ENCODE peak calls at places on chromosomes 3 and 15, in ten cellular contexts. One of them, this sample, is unnamed.

GRCh38 chr3:128205616-128206015 is 52.3 kb downstream of the EEFSEC start:
- DNase-seq in EL: no peak
- DNase-seq in CD8-positive, alpha-beta T cell: no peak
- DNase-seq in HT1080: no peak
- DNase-seq in activated CD8-positive, alpha-beta memory T cell treated with anti-CD3 and anti-CD28 coated beads for 24 hours: no peak
- DNase-seq in left ventricle myocardium inferior: no peak
- DNase-seq in neural crest cell: no peak
- DNase-seq in AG08396: no peak
- DNase-seq in OCI-LY7: no peak
- DNase-seq in NK-92 treated with Interleukin-12 subunit alpha and Interleukin-12 subunit beta, amount 100 ng/mL, for 24 hours: no peak
- DNase-seq in this sample: no peak

GRCh38 chr3:189057369-189057768 is 114.4 kb upstream of the TPRG1 start:
- DNase-seq in CD8-positive, alpha-beta T cell: no peak
- DNase-seq in activated CD8-positive, alpha-beta memory T cell treated with anti-CD3 and anti-CD28 coated beads for 24 hours: no peak
- DNase-seq in AG08396: no peak
- DNase-seq in HT1080: no peak
- DNase-seq in EL: no peak
- DNase-seq in neural crest cell: no peak
- DNase-seq in NK-92 treated with Interleukin-12 subunit alpha and Interleukin-12 subunit beta, amount 100 ng/mL, for 24 hours: no peak
- DNase-seq in OCI-LY7: no peak
- DNase-seq in left ventricle myocardium inferior: no peak
- DNase-seq in this sample: no peak

GRCh38 chr15:52103217-52104207 is 9.1 kb downstream of the BCL2L10 start:
- DNase-seq in activated CD8-positive, alpha-beta memory T cell treated with anti-CD3 and anti-CD28 coated beads for 24 hours: no peak
- DNase-seq in NK-92 treated with Interleukin-12 subunit alpha and Interleukin-12 subunit beta, amount 100 ng/mL, for 24 hours: peak; percentile 55
- DNase-seq in AG08396: peak; percentile 82
- DNase-seq in HT1080: peak; percentile 96
- DNase-seq in EL: peak; percentile 93
- DNase-seq in CD8-positive, alpha-beta T cell: no peak
- DNase-seq in neural crest cell: no peak
- DNase-seq in left ventricle myocardium inferior: no peak
- DNase-seq in OCI-LY7: peak; percentile 31
- DNase-seq in this sample: no peak

GRCh38 chr15:96553006-96553405 is 222.5 kb downstream of the NR2F2 start:
- DNase-seq in activated CD8-positive, alpha-beta memory T cell treated with anti-CD3 and anti-CD28 coated beads for 24 hours: no peak
- DNase-seq in EL: peak; percentile 96
- DNase-seq in AG08396: no peak
- DNase-seq in left ventricle myocardium inferior: no peak
- DNase-seq in NK-92 treated with Interleukin-12 subunit alpha and Interleukin-12 subunit beta, amount 100 ng/mL, for 24 hours: no peak
- DNase-seq in CD8-positive, alpha-beta T cell: no peak
- DNase-seq in neural crest cell: no peak
- DNase-seq in OCI-LY7: no peak
- DNase-seq in HT1080: peak; percentile 90
- DNase-seq in this sample: no peak

GRCh38 chr3:168511428-168512014 is 415.8 kb upstream of the GOLIM4 start:
- DNase-seq in EL: peak; percentile 1
- DNase-seq in activated CD8-positive, alpha-beta memory T cell treated with anti-CD3 and anti-CD28 coated beads for 24 hours: no peak
- DNase-seq in left ventricle myocardium inferior: no peak
- DNase-seq in AG08396: peak; percentile 13
- DNase-seq in OCI-LY7: peak; percentile 0
- DNase-seq in NK-92 treated with Interleukin-12 subunit alpha and Interleukin-12 subunit beta, amount 100 ng/mL, for 24 hours: no peak
- DNase-seq in CD8-positive, alpha-beta T cell: no peak
- DNase-seq in HT1080: peak; percentile 39
- DNase-seq in neural crest cell: no peak
- DNase-seq in this sample: no peak

GRCh38 chr3:64238971-64239667 is 13.9 kb upstream of the PRICKLE2 start:
- DNase-seq in activated CD8-positive, alpha-beta memory T cell treated with anti-CD3 and anti-CD28 coated beads for 24 hours: no peak
- DNase-seq in neural crest cell: no peak
- DNase-seq in CD8-positive, alpha-beta T cell: no peak
- DNase-seq in left ventricle myocardium inferior: peak; percentile 76
- DNase-seq in EL: peak; percentile 98
- DNase-seq in AG08396: peak; percentile 91
- DNase-seq in OCI-LY7: no peak
- DNase-seq in HT1080: peak; percentile 97
- DNase-seq in NK-92 treated with Interleukin-12 subunit alpha and Interleukin-12 subunit beta, amount 100 ng/mL, for 24 hours: no peak
- DNase-seq in this sample: peak; percentile 87

GRCh38 chr15:69393831-69394491 is 20.2 kb upstream of the KIF23 start:
- DNase-seq in NK-92 treated with Interleukin-12 subunit alpha and Interleukin-12 subunit beta, amount 100 ng/mL, for 24 hours: no peak
- DNase-seq in neural crest cell: no peak
- DNase-seq in activated CD8-positive, alpha-beta memory T cell treated with anti-CD3 and anti-CD28 coated beads for 24 hours: peak; percentile 52
- DNase-seq in EL: peak; percentile 42
- DNase-seq in HT1080: peak; percentile 42
- DNase-seq in CD8-positive, alpha-beta T cell: no peak
- DNase-seq in AG08396: no peak
- DNase-seq in left ventricle myocardium inferior: no peak
- DNase-seq in OCI-LY7: no peak
- DNase-seq in this sample: peak; percentile 53

GRCh38 chr3:1082024-1082633 is 10.7 kb upstream of the CNTN6 start:
- DNase-seq in left ventricle myocardium inferior: no peak
- DNase-seq in EL: no peak
- DNase-seq in OCI-LY7: peak; percentile 21
- DNase-seq in NK-92 treated with Interleukin-12 subunit alpha and Interleukin-12 subunit beta, amount 100 ng/mL, for 24 hours: no peak
- DNase-seq in AG08396: peak; percentile 6
- DNase-seq in activated CD8-positive, alpha-beta memory T cell treated with anti-CD3 and anti-CD28 coated beads for 24 hours: no peak
- DNase-seq in CD8-positive, alpha-beta T cell: no peak
- DNase-seq in neural crest cell: peak; percentile 41
- DNase-seq in HT1080: peak; percentile 44
- DNase-seq in this sample: peak; percentile 57

GRCh38 chr15:75178171-75178937 is 23.3 kb upstream of the C15orf39 start:
- DNase-seq in CD8-positive, alpha-beta T cell: no peak
- DNase-seq in HT1080: no peak
- DNase-seq in OCI-LY7: no peak
- DNase-seq in activated CD8-positive, alpha-beta memory T cell treated with anti-CD3 and anti-CD28 coated beads for 24 hours: no peak
- DNase-seq in EL: no peak
- DNase-seq in left ventricle myocardium inferior: peak; percentile 43
- DNase-seq in neural crest cell: peak; percentile 33
- DNase-seq in AG08396: peak; percentile 49
- DNase-seq in NK-92 treated with Interleukin-12 subunit alpha and Interleukin-12 subunit beta, amount 100 ng/mL, for 24 hours: no peak
- DNase-seq in this sample: no peak

GRCh38 chr3:133843634-133844033 is 38.0 kb downstream of the SRPRB start:
- DNase-seq in neural crest cell: no peak
- DNase-seq in activated CD8-positive, alpha-beta memory T cell treated with anti-CD3 and anti-CD28 coated beads for 24 hours: no peak
- DNase-seq in AG08396: peak; percentile 59
- DNase-seq in EL: peak; percentile 89
- DNase-seq in left ventricle myocardium inferior: no peak
- DNase-seq in NK-92 treated with Interleukin-12 subunit alpha and Interleukin-12 subunit beta, amount 100 ng/mL, for 24 hours: no peak
- DNase-seq in HT1080: peak; percentile 73
- DNase-seq in CD8-positive, alpha-beta T cell: no peak
- DNase-seq in OCI-LY7: no peak
- DNase-seq in this sample: no peak

GRCh38 chr3:22951910-22952309 is 251.2 kb upstream of the UBE2E2 start:
- DNase-seq in activated CD8-positive, alpha-beta memory T cell treated with anti-CD3 and anti-CD28 coated beads for 24 hours: no peak
- DNase-seq in AG08396: no peak
- DNase-seq in HT1080: no peak
- DNase-seq in OCI-LY7: no peak
- DNase-seq in CD8-positive, alpha-beta T cell: no peak
- DNase-seq in left ventricle myocardium inferior: peak; percentile 30
- DNase-seq in EL: no peak
- DNase-seq in neural crest cell: no peak
- DNase-seq in NK-92 treated with Interleukin-12 subunit alpha and Interleukin-12 subunit beta, amount 100 ng/mL, for 24 hours: no peak
- DNase-seq in this sample: no peak

GRCh38 chr15:100713163-100713867 is 110.9 kb downstream of the ASB7 start:
- DNase-seq in OCI-LY7: no peak
- DNase-seq in NK-92 treated with Interleukin-12 subunit alpha and Interleukin-12 subunit beta, amount 100 ng/mL, for 24 hours: no peak
- DNase-seq in HT1080: peak; percentile 95
- DNase-seq in left ventricle myocardium inferior: no peak
- DNase-seq in CD8-positive, alpha-beta T cell: no peak
- DNase-seq in EL: peak; percentile 92
- DNase-seq in AG08396: peak; percentile 33
- DNase-seq in activated CD8-positive, alpha-beta memory T cell treated with anti-CD3 and anti-CD28 coated beads for 24 hours: peak; percentile 15
- DNase-seq in neural crest cell: no peak
- DNase-seq in this sample: no peak

GRCh38 chr3:51522273-51522981 is 16.1 kb upstream of the RAD54L2 start:
- DNase-seq in EL: no peak
- DNase-seq in HT1080: no peak
- DNase-seq in AG08396: no peak
- DNase-seq in activated CD8-positive, alpha-beta memory T cell treated with anti-CD3 and anti-CD28 coated beads for 24 hours: no peak
- DNase-seq in left ventricle myocardium inferior: no peak
- DNase-seq in OCI-LY7: no peak
- DNase-seq in neural crest cell: no peak
- DNase-seq in NK-92 treated with Interleukin-12 subunit alpha and Interleukin-12 subunit beta, amount 100 ng/mL, for 24 hours: no peak
- DNase-seq in CD8-positive, alpha-beta T cell: no peak
- DNase-seq in this sample: no peak

GRCh38 chr3:160808838-160809237 is 52.8 kb downstream of the PPM1L start:
- DNase-seq in AG08396: no peak
- DNase-seq in OCI-LY7: no peak
- DNase-seq in CD8-positive, alpha-beta T cell: no peak
- DNase-seq in neural crest cell: no peak
- DNase-seq in EL: no peak
- DNase-seq in NK-92 treated with Interleukin-12 subunit alpha and Interleukin-12 subunit beta, amount 100 ng/mL, for 24 hours: no peak
- DNase-seq in HT1080: no peak
- DNase-seq in left ventricle myocardium inferior: peak; percentile 57
- DNase-seq in activated CD8-positive, alpha-beta memory T cell treated with anti-CD3 and anti-CD28 coated beads for 24 hours: no peak
- DNase-seq in this sample: no peak

GRCh38 chr15:72559781-72560180 is 85.7 kb downstream of the ARIH1 start:
- DNase-seq in neural crest cell: no peak
- DNase-seq in OCI-LY7: no peak
- DNase-seq in NK-92 treated with Interleukin-12 subunit alpha and Interleukin-12 subunit beta, amount 100 ng/mL, for 24 hours: no peak
- DNase-seq in left ventricle myocardium inferior: no peak
- DNase-seq in EL: no peak
- DNase-seq in CD8-positive, alpha-beta T cell: no peak
- DNase-seq in activated CD8-positive, alpha-beta memory T cell treated with anti-CD3 and anti-CD28 coated beads for 24 hours: no peak
- DNase-seq in HT1080: no peak
- DNase-seq in AG08396: no peak
- DNase-seq in this sample: no peak

GRCh38 chr3:100561459-100562158 is 47.8 kb upstream of the ADGRG7 start:
- DNase-seq in HT1080: peak; percentile 38
- DNase-seq in AG08396: no peak
- DNase-seq in neural crest cell: no peak
- DNase-seq in activated CD8-positive, alpha-beta memory T cell treated with anti-CD3 and anti-CD28 coated beads for 24 hours: no peak
- DNase-seq in left ventricle myocardium inferior: no peak
- DNase-seq in CD8-positive, alpha-beta T cell: no peak
- DNase-seq in NK-92 treated with Interleukin-12 subunit alpha and Interleukin-12 subunit beta, amount 100 ng/mL, for 24 hours: no peak
- DNase-seq in EL: peak; percentile 27
- DNase-seq in OCI-LY7: no peak
- DNase-seq in this sample: no peak

GRCh38 chr3:134312873-134313838 is 61.1 kb downstream of the AMOTL2 start:
- DNase-seq in neural crest cell: peak; percentile 44
- DNase-seq in activated CD8-positive, alpha-beta memory T cell treated with anti-CD3 and anti-CD28 coated beads for 24 hours: peak; percentile 54
- DNase-seq in left ventricle myocardium inferior: peak; percentile 82
- DNase-seq in EL: peak; percentile 86
- DNase-seq in AG08396: peak; percentile 87
- DNase-seq in CD8-positive, alpha-beta T cell: no peak
- DNase-seq in OCI-LY7: no peak
- DNase-seq in HT1080: no peak
- DNase-seq in NK-92 treated with Interleukin-12 subunit alpha and Interleukin-12 subunit beta, amount 100 ng/mL, for 24 hours: no peak
- DNase-seq in this sample: no peak

GRCh38 chr15:94370197-94370987 is 139.0 kb downstream of the MCTP2 start:
- DNase-seq in HT1080: no peak
- DNase-seq in activated CD8-positive, alpha-beta memory T cell treated with anti-CD3 and anti-CD28 coated beads for 24 hours: no peak
- DNase-seq in left ventricle myocardium inferior: no peak
- DNase-seq in OCI-LY7: no peak
- DNase-seq in NK-92 treated with Interleukin-12 subunit alpha and Interleukin-12 subunit beta, amount 100 ng/mL, for 24 hours: no peak
- DNase-seq in AG08396: no peak
- DNase-seq in CD8-positive, alpha-beta T cell: no peak
- DNase-seq in EL: no peak
- DNase-seq in neural crest cell: no peak
- DNase-seq in this sample: no peak

GRCh38 chr15:73732911-73733310 is 20.2 kb downstream of the INSYN1 start:
- DNase-seq in neural crest cell: no peak
- DNase-seq in HT1080: no peak
- DNase-seq in EL: no peak
- DNase-seq in activated CD8-positive, alpha-beta memory T cell treated with anti-CD3 and anti-CD28 coated beads for 24 hours: no peak
- DNase-seq in NK-92 treated with Interleukin-12 subunit alpha and Interleukin-12 subunit beta, amount 100 ng/mL, for 24 hours: no peak
- DNase-seq in CD8-positive, alpha-beta T cell: no peak
- DNase-seq in left ventricle myocardium inferior: no peak
- DNase-seq in AG08396: no peak
- DNase-seq in OCI-LY7: no peak
- DNase-seq in this sample: no peak

GRCh38 chr3:148528024-148528423 is 169.7 kb upstream of the AGTR1 start:
- DNase-seq in HT1080: no peak
- DNase-seq in OCI-LY7: no peak
- DNase-seq in CD8-positive, alpha-beta T cell: no peak
- DNase-seq in AG08396: no peak
- DNase-seq in activated CD8-positive, alpha-beta memory T cell treated with anti-CD3 and anti-CD28 coated beads for 24 hours: no peak
- DNase-seq in neural crest cell: no peak
- DNase-seq in NK-92 treated with Interleukin-12 subunit alpha and Interleukin-12 subunit beta, amount 100 ng/mL, for 24 hours: no peak
- DNase-seq in EL: peak; percentile 22
- DNase-seq in left ventricle myocardium inferior: no peak
- DNase-seq in this sample: no peak

GRCh38 chr3:108835101-108835500 is 12.5 kb downstream of the TRAT1 start:
- DNase-seq in HT1080: no peak
- DNase-seq in activated CD8-positive, alpha-beta memory T cell treated with anti-CD3 and anti-CD28 coated beads for 24 hours: no peak
- DNase-seq in CD8-positive, alpha-beta T cell: no peak
- DNase-seq in NK-92 treated with Interleukin-12 subunit alpha and Interleukin-12 subunit beta, amount 100 ng/mL, for 24 hours: no peak
- DNase-seq in AG08396: no peak
- DNase-seq in EL: no peak
- DNase-seq in OCI-LY7: no peak
- DNase-seq in left ventricle myocardium inferior: no peak
- DNase-seq in neural crest cell: no peak
- DNase-seq in this sample: no peak

GRCh38 chr3:8837172-8837571 is 67.8 kb upstream of the OXTR start:
- DNase-seq in left ventricle myocardium inferior: no peak
- DNase-seq in OCI-LY7: no peak
- DNase-seq in HT1080: peak; percentile 81
- DNase-seq in activated CD8-positive, alpha-beta memory T cell treated with anti-CD3 and anti-CD28 coated beads for 24 hours: no peak
- DNase-seq in AG08396: peak; percentile 52
- DNase-seq in EL: peak; percentile 89
- DNase-seq in CD8-positive, alpha-beta T cell: no peak
- DNase-seq in neural crest cell: no peak
- DNase-seq in NK-92 treated with Interleukin-12 subunit alpha and Interleukin-12 subunit beta, amount 100 ng/mL, for 24 hours: no peak
- DNase-seq in this sample: no peak

GRCh38 chr3:179945569-179945968 is 91.2 kb downstream of the PEX5L start:
- DNase-seq in activated CD8-positive, alpha-beta memory T cell treated with anti-CD3 and anti-CD28 coated beads for 24 hours: no peak
- DNase-seq in AG08396: no peak
- DNase-seq in neural crest cell: no peak
- DNase-seq in left ventricle myocardium inferior: no peak
- DNase-seq in HT1080: no peak
- DNase-seq in EL: no peak
- DNase-seq in CD8-positive, alpha-beta T cell: no peak
- DNase-seq in NK-92 treated with Interleukin-12 subunit alpha and Interleukin-12 subunit beta, amount 100 ng/mL, for 24 hours: no peak
- DNase-seq in OCI-LY7: no peak
- DNase-seq in this sample: no peak

GRCh38 chr3:154701055-154701454 is 271.1 kb upstream of the GPR149 start:
- DNase-seq in AG08396: no peak
- DNase-seq in EL: peak; percentile 1
- DNase-seq in HT1080: no peak
- DNase-seq in activated CD8-positive, alpha-beta memory T cell treated with anti-CD3 and anti-CD28 coated beads for 24 hours: no peak
- DNase-seq in CD8-positive, alpha-beta T cell: no peak
- DNase-seq in left ventricle myocardium inferior: no peak
- DNase-seq in NK-92 treated with Interleukin-12 subunit alpha and Interleukin-12 subunit beta, amount 100 ng/mL, for 24 hours: no peak
- DNase-seq in OCI-LY7: no peak
- DNase-seq in neural crest cell: no peak
- DNase-seq in this sample: no peak

GRCh38 chr3:178446054-178446453 is 90.2 kb upstream of the KCNMB2 start:
- DNase-seq in EL: no peak
- DNase-seq in OCI-LY7: no peak
- DNase-seq in activated CD8-positive, alpha-beta memory T cell treated with anti-CD3 and anti-CD28 coated beads for 24 hours: no peak
- DNase-seq in left ventricle myocardium inferior: no peak
- DNase-seq in neural crest cell: no peak
- DNase-seq in CD8-positive, alpha-beta T cell: no peak
- DNase-seq in NK-92 treated with Interleukin-12 subunit alpha and Interleukin-12 subunit beta, amount 100 ng/mL, for 24 hours: no peak
- DNase-seq in HT1080: no peak
- DNase-seq in AG08396: no peak
- DNase-seq in this sample: no peak

GRCh38 chr3:123586131-123586530 is 1.3 kb upstream of the HACD2 start:
- DNase-seq in EL: peak; percentile 71
- DNase-seq in CD8-positive, alpha-beta T cell: peak; percentile 15
- DNase-seq in activated CD8-positive, alpha-beta memory T cell treated with anti-CD3 and anti-CD28 coated beads for 24 hours: peak; percentile 77
- DNase-seq in neural crest cell: peak; percentile 23
- DNase-seq in HT1080: peak; percentile 80
- DNase-seq in OCI-LY7: peak; percentile 65
- DNase-seq in AG08396: no peak
- DNase-seq in NK-92 treated with Interleukin-12 subunit alpha and Interleukin-12 subunit beta, amount 100 ng/mL, for 24 hours: no peak
- DNase-seq in left ventricle myocardium inferior: no peak
- DNase-seq in this sample: peak; percentile 90

GRCh38 chr15:32923176-32923575 is 205.4 kb downstream of the GREM1 start:
- DNase-seq in AG08396: no peak
- DNase-seq in activated CD8-positive, alpha-beta memory T cell treated with anti-CD3 and anti-CD28 coated beads for 24 hours: no peak
- DNase-seq in neural crest cell: no peak
- DNase-seq in EL: no peak
- DNase-seq in OCI-LY7: no peak
- DNase-seq in CD8-positive, alpha-beta T cell: no peak
- DNase-seq in HT1080: no peak
- DNase-seq in NK-92 treated with Interleukin-12 subunit alpha and Interleukin-12 subunit beta, amount 100 ng/mL, for 24 hours: no peak
- DNase-seq in left ventricle myocardium inferior: no peak
- DNase-seq in this sample: no peak

GRCh38 chr3:128491900-128492352 is 1.1 kb downstream of the GATA2 start:
- DNase-seq in neural crest cell: no peak
- DNase-seq in HT1080: no peak
- DNase-seq in AG08396: no peak
- DNase-seq in NK-92 treated with Interleukin-12 subunit alpha and Interleukin-12 subunit beta, amount 100 ng/mL, for 24 hours: no peak
- DNase-seq in left ventricle myocardium inferior: no peak
- DNase-seq in CD8-positive, alpha-beta T cell: no peak
- DNase-seq in EL: no peak
- DNase-seq in OCI-LY7: no peak
- DNase-seq in activated CD8-positive, alpha-beta memory T cell treated with anti-CD3 and anti-CD28 coated beads for 24 hours: peak; percentile 75
- DNase-seq in this sample: no peak

This sample was measured in WERI-Rb-1.